ENCODE peak calls at places on chromosome 17, in ten cellular contexts. One of them, this sample, is unnamed.
A peak's percentile ranks its signal among the peaks of the same experiment; 100 is the strongest.

GRCh38 chr17:42598905-42599304 is 10.3 kb downstream of the RETREG3 start:
- DNase-seq in fibroblast of lung: no peak
- DNase-seq in hepatocyte: no peak
- DNase-seq in PC-9: no peak
- DNase-seq in PC-3: no peak
- DNase-seq in K562: no peak
- DNase-seq in MM.1S: no peak
- DNase-seq in mammary epithelial cell: no peak
- DNase-seq in HepG2: no peak
- DNase-seq in HCT116: no peak
- DNase-seq in this sample: no peak

GRCh38 chr17:72049914-72050313 is 70.9 kb upstream of the SOX9 start:
- DNase-seq in fibroblast of lung: no peak
- DNase-seq in hepatocyte: no peak
- DNase-seq in PC-9: no peak
- DNase-seq in PC-3: no peak
- DNase-seq in K562: no peak
- DNase-seq in MM.1S: no peak
- DNase-seq in mammary epithelial cell: peak; percentile 23
- DNase-seq in HepG2: no peak
- DNase-seq in HCT116: no peak
- DNase-seq in this sample: no peak

GRCh38 chr17:81966343-81967243 is 5.6 kb upstream of the NOTUM start:
- DNase-seq in fibroblast of lung: peak; percentile 90
- DNase-seq in hepatocyte: peak; percentile 80
- DNase-seq in PC-9: no peak
- DNase-seq in PC-3: no peak
- DNase-seq in K562: no peak
- DNase-seq in MM.1S: no peak
- DNase-seq in mammary epithelial cell: no peak
- DNase-seq in HepG2: peak; percentile 89
- DNase-seq in HCT116: no peak
- DNase-seq in this sample: no peak

GRCh38 chr17:77555741-77556291 is 402.7 kb upstream of the TNRC6C start:
- DNase-seq in fibroblast of lung: peak; percentile 22
- DNase-seq in hepatocyte: peak; percentile 60
- DNase-seq in PC-9: no peak
- DNase-seq in PC-3: peak; percentile 25
- DNase-seq in K562: no peak
- DNase-seq in MM.1S: no peak
- DNase-seq in mammary epithelial cell: peak; percentile 21
- DNase-seq in HepG2: no peak
- DNase-seq in HCT116: no peak
- DNase-seq in this sample: peak; percentile 22

GRCh38 chr17:67836205-67836987 is 11.1 kb downstream of the BPTF start:
- DNase-seq in fibroblast of lung: peak; percentile 29
- DNase-seq in hepatocyte: no peak
- DNase-seq in PC-9: no peak
- DNase-seq in PC-3: peak; percentile 19
- DNase-seq in K562: no peak
- DNase-seq in MM.1S: no peak
- DNase-seq in mammary epithelial cell: no peak
- DNase-seq in HepG2: no peak
- DNase-seq in HCT116: no peak
- DNase-seq in this sample: no peak

GRCh38 chr17:57876023-57876865 is 26.4 kb upstream of the MRPS23 start:
- DNase-seq in fibroblast of lung: no peak
- DNase-seq in hepatocyte: no peak
- DNase-seq in PC-9: no peak
- DNase-seq in PC-3: peak; percentile 28
- DNase-seq in K562: no peak
- DNase-seq in MM.1S: peak; percentile 33
- DNase-seq in mammary epithelial cell: peak; percentile 41
- DNase-seq in HepG2: no peak
- DNase-seq in HCT116: no peak
- DNase-seq in this sample: no peak

GRCh38 chr17:64781810-64782555 is 119.9 kb upstream of the SMURF2 start:
- DNase-seq in fibroblast of lung: no peak
- DNase-seq in hepatocyte: no peak
- DNase-seq in PC-9: no peak
- DNase-seq in PC-3: no peak
- DNase-seq in K562: no peak
- DNase-seq in MM.1S: no peak
- DNase-seq in mammary epithelial cell: no peak
- DNase-seq in HepG2: no peak
- DNase-seq in HCT116: no peak
- DNase-seq in this sample: no peak

GRCh38 chr17:68709995-68710780 is 109.0 kb upstream of the FAM20A start:
- DNase-seq in fibroblast of lung: peak; percentile 81
- DNase-seq in hepatocyte: no peak
- DNase-seq in PC-9: no peak
- DNase-seq in PC-3: no peak
- DNase-seq in K562: no peak
- DNase-seq in MM.1S: no peak
- DNase-seq in mammary epithelial cell: no peak
- DNase-seq in HepG2: no peak
- DNase-seq in HCT116: no peak
- DNase-seq in this sample: peak; percentile 40

GRCh38 chr17:37729905-37730304 is 15.0 kb downstream of the HNF1B start:
- DNase-seq in fibroblast of lung: no peak
- DNase-seq in hepatocyte: no peak
- DNase-seq in PC-9: no peak
- DNase-seq in PC-3: no peak
- DNase-seq in K562: no peak
- DNase-seq in MM.1S: no peak
- DNase-seq in mammary epithelial cell: no peak
- DNase-seq in HepG2: peak; percentile 78
- DNase-seq in HCT116: no peak
- DNase-seq in this sample: no peak

GRCh38 chr17:57294629-57295501 is 38.5 kb downstream of the MSI2 start:
- DNase-seq in fibroblast of lung: peak; percentile 12
- DNase-seq in hepatocyte: no peak
- DNase-seq in PC-9: no peak
- DNase-seq in PC-3: peak; percentile 44
- DNase-seq in K562: peak; percentile 57
- DNase-seq in MM.1S: no peak
- DNase-seq in mammary epithelial cell: peak; percentile 16
- DNase-seq in HepG2: peak; percentile 21
- DNase-seq in HCT116: peak; percentile 94
- DNase-seq in this sample: peak; percentile 94

GRCh38 chr17:17351901-17352781 is 49.0 kb downstream of the NT5M start:
- DNase-seq in fibroblast of lung: peak; percentile 28
- DNase-seq in hepatocyte: peak; percentile 48
- DNase-seq in PC-9: peak; percentile 59
- DNase-seq in PC-3: peak; percentile 47
- DNase-seq in K562: peak; percentile 81
- DNase-seq in MM.1S: no peak
- DNase-seq in mammary epithelial cell: no peak
- DNase-seq in HepG2: peak; percentile 74
- DNase-seq in HCT116: no peak
- DNase-seq in this sample: no peak

GRCh38 chr17:21381076-21381706 is 5.0 kb downstream of the KCNJ12 start:
- DNase-seq in fibroblast of lung: no peak
- DNase-seq in hepatocyte: no peak
- DNase-seq in PC-9: no peak
- DNase-seq in PC-3: no peak
- DNase-seq in K562: no peak
- DNase-seq in MM.1S: no peak
- DNase-seq in mammary epithelial cell: no peak
- DNase-seq in HepG2: no peak
- DNase-seq in HCT116: no peak
- DNase-seq in this sample: no peak

GRCh38 chr17:6660765-6661463 is 9.4 kb downstream of the C17orf100 start:
- DNase-seq in fibroblast of lung: no peak
- DNase-seq in hepatocyte: no peak
- DNase-seq in PC-9: no peak
- DNase-seq in PC-3: no peak
- DNase-seq in K562: no peak
- DNase-seq in MM.1S: no peak
- DNase-seq in mammary epithelial cell: no peak
- DNase-seq in HepG2: no peak
- DNase-seq in HCT116: no peak
- DNase-seq in this sample: no peak

GRCh38 chr17:71287246-71287828 is 833.5 kb upstream of the SOX9 start:
- DNase-seq in fibroblast of lung: no peak
- DNase-seq in hepatocyte: no peak
- DNase-seq in PC-9: no peak
- DNase-seq in PC-3: no peak
- DNase-seq in K562: no peak
- DNase-seq in MM.1S: no peak
- DNase-seq in mammary epithelial cell: no peak
- DNase-seq in HepG2: no peak
- DNase-seq in HCT116: no peak
- DNase-seq in this sample: no peak

GRCh38 chr17:55601874-55602364 is 90.7 kb upstream of the SMIM36 start:
- DNase-seq in fibroblast of lung: peak; percentile 76
- DNase-seq in hepatocyte: peak; percentile 51
- DNase-seq in PC-9: no peak
- DNase-seq in PC-3: peak; percentile 77
- DNase-seq in K562: peak; percentile 22
- DNase-seq in MM.1S: peak; percentile 42
- DNase-seq in mammary epithelial cell: peak; percentile 27
- DNase-seq in HepG2: peak; percentile 39
- DNase-seq in HCT116: peak; percentile 41
- DNase-seq in this sample: peak; percentile 68

GRCh38 chr17:70059649-70060048 is 15.4 kb upstream of the KCNJ16 start:
- DNase-seq in fibroblast of lung: no peak
- DNase-seq in hepatocyte: no peak
- DNase-seq in PC-9: no peak
- DNase-seq in PC-3: no peak
- DNase-seq in K562: no peak
- DNase-seq in MM.1S: no peak
- DNase-seq in mammary epithelial cell: no peak
- DNase-seq in HepG2: no peak
- DNase-seq in HCT116: no peak
- DNase-seq in this sample: no peak

GRCh38 chr17:48622857-48623256 is 3.3 kb downstream of the HOXB9 start:
- DNase-seq in fibroblast of lung: no peak
- DNase-seq in hepatocyte: no peak
- DNase-seq in PC-9: no peak
- DNase-seq in PC-3: no peak
- DNase-seq in K562: no peak
- DNase-seq in MM.1S: no peak
- DNase-seq in mammary epithelial cell: no peak
- DNase-seq in HepG2: no peak
- DNase-seq in HCT116: no peak
- DNase-seq in this sample: no peak
- TF ChIP-seq EZH2 in fibroblast of lung: no peak
- TF ChIP-seq EZH2 in hepatocyte: no peak
- TF ChIP-seq EZH2 in PC-9: no peak
- TF ChIP-seq EZH2 in PC-3: no peak
- TF ChIP-seq EZH2 in K562: no peak
- TF ChIP-seq EZH2 in MM.1S: no peak
- TF ChIP-seq EZH2 in mammary epithelial cell: no peak
- TF ChIP-seq EZH2 in HepG2: no peak
- TF ChIP-seq EZH2 in HCT116: no peak
- TF ChIP-seq EZH2 in this sample: no peak

DNA sequence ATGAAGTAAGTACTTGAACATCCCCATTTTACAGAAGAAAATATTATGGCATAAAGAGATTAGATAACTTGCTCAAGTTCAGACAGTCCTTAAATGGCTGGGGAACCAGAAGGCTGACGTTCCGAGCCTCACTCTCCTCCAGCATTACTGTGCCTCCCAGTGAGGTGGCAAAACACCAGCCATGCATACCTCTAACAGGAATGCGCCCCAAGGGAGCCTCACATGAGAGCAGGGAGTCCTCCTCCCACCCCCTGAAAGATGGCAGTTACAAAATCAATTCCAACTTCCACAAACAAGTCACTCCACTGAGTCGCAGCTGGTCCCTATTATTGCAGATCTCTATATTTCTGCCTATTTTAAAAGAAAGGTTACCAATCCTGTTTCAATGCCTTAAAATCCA is 55.6 kb downstream of the ANKFY1 start:
- DNase-seq in fibroblast of lung: no peak
- DNase-seq in hepatocyte: no peak
- DNase-seq in PC-9: no peak
- DNase-seq in PC-3: no peak
- DNase-seq in K562: no peak
- DNase-seq in MM.1S: no peak
- DNase-seq in mammary epithelial cell: no peak
- DNase-seq in HepG2: no peak
- DNase-seq in HCT116: no peak
- DNase-seq in this sample: no peak
- TF ChIP-seq EZH2 in fibroblast of lung: no peak
- TF ChIP-seq EZH2 in hepatocyte: no peak
- TF ChIP-seq EZH2 in PC-9: no peak
- TF ChIP-seq EZH2 in PC-3: no peak
- TF ChIP-seq EZH2 in K562: no peak
- TF ChIP-seq EZH2 in MM.1S: no peak
- TF ChIP-seq EZH2 in mammary epithelial cell: no peak
- TF ChIP-seq EZH2 in HepG2: no peak
- TF ChIP-seq EZH2 in HCT116: no peak
- TF ChIP-seq EZH2 in this sample: no peak

DNA sequence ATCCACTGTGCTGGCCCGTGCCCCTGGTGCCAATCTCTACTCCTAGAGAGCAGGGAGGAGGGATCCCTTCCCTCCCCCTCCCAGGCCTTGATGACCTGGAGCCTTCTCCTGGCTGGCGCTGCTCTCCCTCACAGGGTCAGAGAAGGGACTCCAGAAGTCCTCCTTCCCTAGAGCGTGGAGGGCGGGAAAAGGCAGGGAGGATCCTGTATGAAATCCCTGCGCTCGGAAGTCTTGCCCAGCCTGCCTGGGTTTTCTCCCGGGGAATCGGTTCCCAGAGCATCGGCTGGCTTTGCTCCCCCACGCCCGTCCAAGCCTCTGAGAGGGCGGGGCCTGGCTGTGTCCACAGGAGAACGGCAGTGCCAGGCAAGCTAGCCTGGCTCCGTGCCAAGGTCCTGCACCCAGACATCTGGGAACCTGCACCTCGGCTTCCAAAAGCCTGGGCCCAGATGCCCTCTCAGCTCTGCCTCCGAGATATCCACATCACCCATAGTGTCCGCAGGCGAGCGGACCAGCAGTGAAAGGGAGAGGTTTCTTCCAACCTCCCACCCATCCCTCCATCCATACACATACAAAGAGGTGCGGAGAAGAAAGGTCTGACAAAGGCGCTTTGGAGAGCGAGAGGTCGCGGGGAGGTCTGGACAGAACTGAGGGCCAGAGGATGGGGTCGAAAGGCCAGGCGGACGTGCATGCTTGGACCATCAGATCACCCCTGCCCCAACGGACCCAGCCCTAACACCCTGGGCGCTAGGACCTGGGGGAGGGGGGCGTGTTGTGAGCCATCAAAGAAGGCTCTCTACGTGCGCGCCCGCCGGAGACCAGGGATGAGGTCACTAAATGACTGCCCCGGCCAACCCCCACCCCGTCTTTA is 1.1 kb downstream of the MPP2 start:
- DNase-seq in fibroblast of lung: peak; percentile 55
- DNase-seq in hepatocyte: peak; percentile 84
- DNase-seq in PC-9: no peak
- DNase-seq in PC-3: no peak
- DNase-seq in K562: peak; percentile 31
- DNase-seq in MM.1S: no peak
- DNase-seq in mammary epithelial cell: no peak
- DNase-seq in HepG2: peak; percentile 47
- DNase-seq in HCT116: no peak
- DNase-seq in this sample: peak; percentile 49
- TF ChIP-seq EZH2 in fibroblast of lung: no peak
- TF ChIP-seq EZH2 in hepatocyte: no peak
- TF ChIP-seq EZH2 in PC-9: no peak
- TF ChIP-seq EZH2 in PC-3: no peak
- TF ChIP-seq EZH2 in K562: peak; percentile 68
- TF ChIP-seq EZH2 in MM.1S: no peak
- TF ChIP-seq EZH2 in mammary epithelial cell: peak; percentile 81
- TF ChIP-seq EZH2 in HepG2: peak; percentile 41
- TF ChIP-seq EZH2 in HCT116: no peak
- TF ChIP-seq EZH2 in this sample: no peak

GRCh38 chr17:73455767-73456166 is 144.0 kb upstream of the CDC42EP4 start:
- DNase-seq in fibroblast of lung: no peak
- DNase-seq in hepatocyte: no peak
- DNase-seq in PC-9: no peak
- DNase-seq in PC-3: no peak
- DNase-seq in K562: no peak
- DNase-seq in MM.1S: no peak
- DNase-seq in mammary epithelial cell: no peak
- DNase-seq in HepG2: no peak
- DNase-seq in HCT116: no peak
- DNase-seq in this sample: no peak
- TF ChIP-seq EZH2 in fibroblast of lung: no peak
- TF ChIP-seq EZH2 in hepatocyte: no peak
- TF ChIP-seq EZH2 in PC-9: no peak
- TF ChIP-seq EZH2 in PC-3: no peak
- TF ChIP-seq EZH2 in K562: no peak
- TF ChIP-seq EZH2 in MM.1S: no peak
- TF ChIP-seq EZH2 in mammary epithelial cell: no peak
- TF ChIP-seq EZH2 in HepG2: no peak
- TF ChIP-seq EZH2 in HCT116: no peak
- TF ChIP-seq EZH2 in this sample: no peak